ENCODE peak calls at places on chromosomes 11 and 22, in seven cellular contexts. One of them, this sample, is unnamed.
A peak's percentile ranks its signal among the peaks of the same experiment; 100 is the strongest.

GRCh38 chr11:2724114-2724513 is 24.3 kb upstream of the KCNQ1OT1 start:
- DNase-seq in EH: no peak
- DNase-seq in body of pancreas: no peak
- DNase-seq in hippocampal formation: no peak
- DNase-seq in AG10803: no peak
- DNase-seq in EL: no peak
- DNase-seq in choroid plexus epithelial cell: no peak
- DNase-seq in this sample: no peak

GRCh38 chr11:71500601-71501021 is 26.5 kb upstream of the KRTAP5-7 start:
- DNase-seq in choroid plexus epithelial cell: no peak
- DNase-seq in body of pancreas: no peak
- DNase-seq in EL: no peak
- DNase-seq in hippocampal formation: no peak
- DNase-seq in EH: no peak
- DNase-seq in AG10803: no peak
- DNase-seq in this sample: peak; percentile 85

GRCh38 chr11:68213135-68213515 is at the start of gene KMT5B:
- DNase-seq in body of pancreas: peak; percentile 61
- DNase-seq in hippocampal formation: no peak
- DNase-seq in EL: peak; percentile 52
- DNase-seq in AG10803: peak; percentile 69
- DNase-seq in choroid plexus epithelial cell: peak; percentile 68
- DNase-seq in EH: no peak
- DNase-seq in this sample: peak; percentile 55

GRCh38 chr11:62860835-62861563 is 19.7 kb upstream of the SLC3A2 start:
- DNase-seq in EL: no peak
- DNase-seq in choroid plexus epithelial cell: no peak
- DNase-seq in body of pancreas: no peak
- DNase-seq in EH: no peak
- DNase-seq in hippocampal formation: no peak
- DNase-seq in AG10803: no peak
- DNase-seq in this sample: no peak

GRCh38 chr11:66107600-66108151 is 37.6 kb downstream of the PACS1 start:
- DNase-seq in hippocampal formation: no peak
- DNase-seq in choroid plexus epithelial cell: no peak
- DNase-seq in EH: peak; percentile 41
- DNase-seq in EL: no peak
- DNase-seq in AG10803: no peak
- DNase-seq in body of pancreas: no peak
- DNase-seq in this sample: no peak

GRCh38 chr11:72045849-72046248 is 34.5 kb downstream of the NUMA1 start:
- DNase-seq in AG10803: no peak
- DNase-seq in EH: no peak
- DNase-seq in body of pancreas: no peak
- DNase-seq in EL: no peak
- DNase-seq in hippocampal formation: no peak
- DNase-seq in choroid plexus epithelial cell: peak; percentile 68
- DNase-seq in this sample: no peak

GRCh38 chr11:20887137-20887536 is 217.8 kb downstream of the NELL1 start:
- DNase-seq in EL: no peak
- DNase-seq in EH: no peak
- DNase-seq in body of pancreas: no peak
- DNase-seq in hippocampal formation: no peak
- DNase-seq in AG10803: no peak
- DNase-seq in choroid plexus epithelial cell: no peak
- DNase-seq in this sample: no peak

GRCh38 chr11:9780929-9781328 is 117.1 kb downstream of the SWAP70 start:
- DNase-seq in hippocampal formation: no peak
- DNase-seq in EL: no peak
- DNase-seq in AG10803: no peak
- DNase-seq in choroid plexus epithelial cell: no peak
- DNase-seq in EH: no peak
- DNase-seq in body of pancreas: no peak
- DNase-seq in this sample: no peak

GRCh38 chr22:29693671-29694070 is 26.1 kb upstream of the CABP7 start:
- DNase-seq in body of pancreas: no peak
- DNase-seq in EH: no peak
- DNase-seq in EL: no peak
- DNase-seq in choroid plexus epithelial cell: no peak
- DNase-seq in hippocampal formation: no peak
- DNase-seq in AG10803: no peak
- DNase-seq in this sample: peak; percentile 54

GRCh38 chr11:90220391-90220790 is 2.5 kb downstream of the CHORDC1 start:
- DNase-seq in body of pancreas: no peak
- DNase-seq in AG10803: peak; percentile 50
- DNase-seq in hippocampal formation: no peak
- DNase-seq in EL: peak; percentile 52
- DNase-seq in EH: peak; percentile 66
- DNase-seq in choroid plexus epithelial cell: peak; percentile 60
- DNase-seq in this sample: no peak

GRCh38 chr11:94183886-94184264 is 55.2 kb downstream of the PANX1 start:
- DNase-seq in EL: peak; percentile 23
- DNase-seq in hippocampal formation: no peak
- DNase-seq in AG10803: peak; percentile 34
- DNase-seq in EH: peak; percentile 47
- DNase-seq in choroid plexus epithelial cell: peak; percentile 86
- DNase-seq in body of pancreas: peak; percentile 86
- DNase-seq in this sample: peak; percentile 34

GRCh38 chr22:20575724-20576444 is 68.5 kb downstream of the MED15 start:
- DNase-seq in hippocampal formation: no peak
- DNase-seq in EL: no peak
- DNase-seq in AG10803: no peak
- DNase-seq in choroid plexus epithelial cell: no peak
- DNase-seq in EH: no peak
- DNase-seq in body of pancreas: no peak
- DNase-seq in this sample: no peak

GRCh38 chr11:111938687-111939160 is 1.6 kb downstream of the DIXDC1 start:
- DNase-seq in AG10803: peak; percentile 51
- DNase-seq in EH: peak; percentile 63
- DNase-seq in hippocampal formation: no peak
- DNase-seq in choroid plexus epithelial cell: peak; percentile 69
- DNase-seq in EL: peak; percentile 67
- DNase-seq in body of pancreas: no peak
- DNase-seq in this sample: peak; percentile 65

GRCh38 chr11:60305906-60306619 is 21.0 kb upstream of the MS4A6E start:
- DNase-seq in EL: peak; percentile 70
- DNase-seq in body of pancreas: no peak
- DNase-seq in hippocampal formation: no peak
- DNase-seq in AG10803: no peak
- DNase-seq in choroid plexus epithelial cell: peak; percentile 14
- DNase-seq in EH: peak; percentile 7
- DNase-seq in this sample: peak; percentile 44

GRCh38 chr11:12287009-12287373 is 90.4 kb upstream of the PARVA start:
- DNase-seq in hippocampal formation: no peak
- DNase-seq in EH: peak; percentile 99
- DNase-seq in choroid plexus epithelial cell: peak; percentile 97
- DNase-seq in body of pancreas: no peak
- DNase-seq in EL: peak; percentile 98
- DNase-seq in AG10803: peak; percentile 97
- DNase-seq in this sample: peak; percentile 99

GRCh38 chr22:24236656-24237055 is 8.2 kb downstream of the GGT5 start:
- DNase-seq in EL: no peak
- DNase-seq in hippocampal formation: no peak
- DNase-seq in choroid plexus epithelial cell: no peak
- DNase-seq in EH: peak; percentile 30
- DNase-seq in body of pancreas: no peak
- DNase-seq in AG10803: peak; percentile 53
- DNase-seq in this sample: no peak

GRCh38 chr22:26885441-26886261 is 228.3 kb downstream of the MIAT start:
- DNase-seq in EL: no peak
- DNase-seq in EH: no peak
- DNase-seq in hippocampal formation: no peak
- DNase-seq in body of pancreas: no peak
- DNase-seq in choroid plexus epithelial cell: no peak
- DNase-seq in AG10803: peak; percentile 46
- DNase-seq in this sample: peak; percentile 90

GRCh38 chr22:42261266-42261665 is 9.2 kb downstream of the TCF20 start:
- DNase-seq in body of pancreas: no peak
- DNase-seq in EH: peak; percentile 32
- DNase-seq in choroid plexus epithelial cell: peak; percentile 69
- DNase-seq in EL: peak; percentile 21
- DNase-seq in AG10803: peak; percentile 60
- DNase-seq in hippocampal formation: no peak
- DNase-seq in this sample: no peak

GRCh38 chr22:44051961-44052360 is 27.9 kb downstream of the PARVB start:
- DNase-seq in hippocampal formation: no peak
- DNase-seq in body of pancreas: no peak
- DNase-seq in choroid plexus epithelial cell: no peak
- DNase-seq in EL: no peak
- DNase-seq in EH: no peak
- DNase-seq in AG10803: no peak
- DNase-seq in this sample: no peak